ENCODE peak calls at places on chromosomes 7 and 10, in seven cellular contexts. S, R, U, K, C, M and Z are unnamed samples.

GRCh38 chr7:517848-518629 is 1.6 kb downstream of the PDGFA start:
- DNase-seq in S (peak), R (peak), U (peak), K (peak), C (peak), M (peak), Z (no peak)

GRCh38 chr7:77954773-77955562 is 156.4 kb downstream of the PHTF2 start:
- DNase-seq in S (no peak), R (no peak), U (no peak), K (no peak), C (no peak), M (peak), Z (no peak)

GRCh38 chr10:77253037-77253436 is 384.6 kb downstream of the KCNMA1 start:
- DNase-seq in S (no peak), R (no peak), U (no peak), K (no peak), C (no peak), M (no peak), Z (no peak)

GRCh38 chr7:123864012-123864411 is 19.0 kb downstream of the HYAL4 start:
- DNase-seq in S (no peak), R (no peak), U (no peak), K (no peak), C (no peak), M (no peak), Z (no peak)

GRCh38 chr7:149874644-149875028 is 867 bp downstream of the ATP6V0E2 start:
- DNase-seq in S (no peak), R (peak), U (no peak), K (peak), C (no peak), M (no peak), Z (no peak)

GRCh38 chr7:41045556-41046123 is 657.2 kb downstream of the INHBA start:
- DNase-seq in S (no peak), R (no peak), U (no peak), K (no peak), C (no peak), M (no peak), Z (no peak)

GRCh38 chr7:105222953-105223352 is 165.8 kb downstream of the SRPK2 start:
- DNase-seq in S (no peak), R (no peak), U (no peak), K (no peak), C (no peak), M (no peak), Z (no peak)

GRCh38 chr10:79250259-79250658 is 97.0 kb upstream of the PPIF start:
- DNase-seq in S (peak), R (peak), U (no peak), K (peak), C (peak), M (no peak), Z (no peak)

GRCh38 chr10:70558871-70559810 is 43.4 kb downstream of the PRF1 start:
- DNase-seq in S (peak), R (peak), U (no peak), K (peak), C (peak), M (peak), Z (peak)

GRCh38 chr7:116569737-116570136 is 44.9 kb downstream of the CAV1 start:
- DNase-seq in S (no peak), R (no peak), U (no peak), K (no peak), C (no peak), M (peak), Z (no peak)

GRCh38 chr7:20301311-20301939 is 29.3 kb upstream of the ITGB8 start:
- DNase-seq in S (no peak), R (no peak), U (no peak), K (no peak), C (no peak), M (peak), Z (no peak)

GRCh38 chr7:148287538-148287937 is 303.0 kb upstream of the C7orf33 start:
- DNase-seq in S (no peak), R (no peak), U (no peak), K (no peak), C (no peak), M (no peak), Z (no peak)
- TF ChIP-seq CTCF in S (no peak), R (no peak), U (no peak), K (no peak), C (no peak), M (no peak), Z (no peak)

DNA sequence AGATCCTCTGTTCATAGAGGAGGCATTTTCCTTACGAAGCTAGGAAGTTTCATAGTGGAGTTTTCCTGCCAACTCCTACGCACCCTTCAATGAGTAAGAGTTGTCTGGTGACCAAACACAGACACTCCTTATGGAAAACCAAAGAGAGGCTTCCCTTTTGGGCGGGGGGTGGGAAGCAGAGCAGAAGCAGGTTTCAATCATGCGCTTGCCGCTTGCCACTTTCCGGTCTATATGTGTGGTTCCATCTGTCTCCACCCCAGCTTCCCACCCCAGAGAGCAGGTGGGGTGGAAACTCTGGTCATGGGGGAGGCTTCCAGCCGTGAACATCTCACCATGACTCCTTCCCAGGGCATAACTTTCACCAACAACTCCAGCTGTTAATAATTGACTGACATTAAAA is 68.8 kb upstream of the GRB10 start:
- DNase-seq in S (no peak), R (no peak), U (no peak), K (no peak), C (no peak), M (peak), Z (no peak)
- H3K27ac ChIP-seq in S (no peak), R (no peak), U (peak), K (no peak), C (no peak), M (no peak), Z (no peak)

DNA sequence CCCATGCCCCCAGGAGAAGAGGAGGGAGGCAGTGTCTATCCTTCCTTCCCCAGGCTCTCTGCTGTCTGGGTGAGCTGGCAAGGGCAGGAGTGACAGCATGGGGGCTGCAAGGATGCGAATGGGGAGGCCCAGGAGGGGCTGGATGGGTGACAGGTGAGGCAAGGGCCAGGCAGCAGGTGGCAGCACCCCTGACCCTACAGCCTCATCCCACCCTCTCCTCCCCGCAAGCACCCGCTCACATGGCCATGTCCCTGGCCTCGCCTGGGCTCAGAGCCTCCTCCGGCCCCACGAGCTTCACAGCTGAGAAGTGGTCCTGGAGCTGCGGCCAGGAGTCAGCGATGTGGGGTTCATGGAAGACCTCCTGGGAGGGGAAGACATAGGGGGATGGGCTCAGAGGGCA is 5.4 kb downstream of the PLOD3 start:
- DNase-seq in S (no peak), R (no peak), U (no peak), K (no peak), C (no peak), M (no peak), Z (no peak)
- TF ChIP-seq CTCF in S (no peak), R (no peak), U (no peak), K (no peak), C (no peak), M (no peak), Z (no peak)

GRCh38 chr7:30912986-30913671 is 1.5 kb downstream of the AQP1 start:
- DNase-seq in S (peak), R (no peak), U (no peak), K (no peak), C (no peak), M (no peak), Z (no peak)
- H3K27ac ChIP-seq in S (peak), R (peak), U (peak), K (peak), C (peak), M (no peak), Z (no peak)

DNA sequence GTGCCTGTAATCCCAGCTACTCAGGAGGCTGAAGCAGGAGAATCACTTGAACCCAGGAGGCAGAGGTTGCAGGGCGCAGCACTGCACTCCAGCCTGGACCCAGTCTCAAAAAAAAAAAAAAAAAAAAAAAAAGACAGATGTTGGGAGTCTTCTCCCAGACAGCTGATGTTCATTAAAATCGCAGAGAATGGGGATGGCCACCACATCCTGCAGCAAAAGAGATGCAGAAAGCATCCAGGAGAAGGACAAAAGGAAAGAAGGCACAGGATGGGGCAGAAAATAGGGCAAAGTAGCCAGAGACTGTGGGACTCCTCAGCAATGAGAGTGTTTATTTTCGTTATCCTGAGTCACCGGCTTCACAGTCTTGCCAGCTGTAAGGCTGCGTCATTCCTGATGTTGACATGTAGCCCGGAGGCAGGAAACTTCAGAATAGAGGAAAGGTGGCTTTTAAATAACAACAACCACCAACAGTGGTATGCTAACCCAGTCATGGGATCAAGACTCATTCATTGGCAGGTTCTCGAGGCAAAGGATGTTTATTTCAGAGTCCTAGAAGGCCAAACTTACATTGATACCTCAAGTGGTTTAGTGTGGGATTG is 149.5 kb upstream of the SVIL start:
- DNase-seq in S (peak), R (no peak), U (peak), K (no peak), C (no peak), M (peak), Z (peak)
- TF ChIP-seq CTCF in S (no peak), R (no peak), U (no peak), K (no peak), C (no peak), M (no peak), Z (no peak)

GRCh38 chr10:122091722-122092121 is 102.8 kb downstream of the TACC2 start:
- DNase-seq in S (no peak), R (no peak), U (no peak), K (no peak), C (no peak), M (no peak), Z (no peak)

GRCh38 chr10:122087436-122087835 is 98.5 kb downstream of the TACC2 start:
- DNase-seq in S (no peak), R (no peak), U (no peak), K (no peak), C (no peak), M (no peak), Z (no peak)

GRCh38 chr10:122085423-122085911 is 96.5 kb downstream of the TACC2 start:
- DNase-seq in S (no peak), R (no peak), U (no peak), K (no peak), C (no peak), M (no peak), Z (peak)

GRCh38 chr10:122086416-122087240 is 97.7 kb downstream of the TACC2 start:
- DNase-seq in S (no peak), R (no peak), U (no peak), K (no peak), C (no peak), M (no peak), Z (no peak)

DNA sequence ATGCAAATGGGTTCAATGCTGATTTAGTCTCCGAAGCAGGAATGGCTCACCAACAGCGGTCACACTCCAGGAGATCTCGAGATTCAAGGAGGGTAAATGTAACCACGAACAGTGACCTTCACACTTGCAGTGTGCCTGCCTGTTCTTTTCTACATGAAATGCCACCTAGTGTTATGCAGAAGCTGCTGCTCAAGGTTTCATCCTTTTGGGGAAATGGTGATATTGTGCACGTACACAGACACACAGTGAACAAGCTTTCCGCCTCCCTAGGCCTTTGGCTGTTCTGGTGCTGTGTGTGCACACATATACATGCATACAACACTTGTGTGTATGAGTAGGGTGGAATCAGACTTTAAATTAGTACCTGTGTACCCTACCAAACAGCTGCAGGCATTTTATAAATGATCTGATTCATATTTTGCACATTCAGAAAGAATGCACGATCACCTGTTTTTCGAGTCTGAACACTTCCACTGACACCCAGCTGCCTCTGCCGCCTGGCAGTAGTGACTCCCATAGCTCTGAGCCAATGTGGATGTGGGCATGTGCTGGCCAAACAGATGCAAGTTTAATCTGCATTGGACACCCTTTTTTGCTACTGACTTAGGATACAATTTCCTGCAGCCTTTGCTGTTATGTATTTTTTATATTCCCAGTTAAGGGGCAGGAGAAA is 100.5 kb downstream of the TACC2 start:
- DNase-seq in S (no peak), R (no peak), U (no peak), K (no peak), C (no peak), M (no peak), Z (no peak)
- H3K27ac ChIP-seq in S (no peak), R (no peak), U (no peak), K (no peak), C (no peak), M (no peak), Z (peak)